ENCODE peak calls at places on chromosomes 4 and X, in four cellular contexts. K, O, V and W are unnamed samples.

GRCh38 chrX:57607295-57608187 is 15.7 kb downstream of the ZXDB start:
- DNase-seq in K (no peak), V (no peak), O (no peak), W (no peak)

GRCh38 chr4:56613101-56613862 is 67.8 kb downstream of the HOPX start:
- DNase-seq in K (peak), O (no peak), V (no peak), W (no peak)

GRCh38 chrX:45849261-45849660 is 648.6 kb upstream of the DIPK2B start:
- DNase-seq in O (no peak), V (no peak), K (peak), W (no peak)

GRCh38 chr4:78038704-78039103 is 18.4 kb upstream of the FRAS1 start:
- DNase-seq in O (no peak), K (no peak), V (no peak), W (no peak)

GRCh38 chr4:90127223-90127705 is at the start of gene CCSER1:
- DNase-seq in V (peak), K (peak), O (peak), W (peak)

GRCh38 chrX:154597221-154597620 is 12.3 kb downstream of the CTAG1A start:
- DNase-seq in K (no peak), V (no peak), O (no peak), W (no peak)

GRCh38 chr4:69823481-69824186 is 36.3 kb downstream of the SULT1E1 start:
- DNase-seq in K (peak), V (peak), O (peak), W (no peak)

GRCh38 chr4:152594981-152595916 is 59.4 kb upstream of the FBXW7 start:
- DNase-seq in O (no peak), V (no peak), K (no peak), W (no peak)

GRCh38 chrX:72029473-72030411 is 102.0 kb downstream of the RTL5 start:
- DNase-seq in K (peak), V (no peak), O (no peak), W (no peak)

GRCh38 chrX:153400146-153401132 is 711 bp downstream of the PNMA6E start:
- DNase-seq in K (peak), O (no peak), V (peak), W (no peak)

GRCh38 chr4:71344067-71344466 is 5.2 kb downstream of the SLC4A4 start:
- DNase-seq in O (no peak), V (no peak), K (no peak), W (no peak)

GRCh38 chrX:30821116-30821515 is 67.9 kb downstream of the TAB3 start:
- DNase-seq in V (no peak), O (no peak), K (no peak), W (no peak)

GRCh38 chrX:132463411-132463810 is 25.4 kb downstream of the MBNL3 start:
- DNase-seq in V (no peak), O (no peak), K (peak), W (no peak)
- TF ChIP-seq CTCF in V (peak), O (no peak), K (peak), W (peak)

GRCh38 chrX:69128573-69128972 is 36.7 kb downstream of the PJA1 start:
- DNase-seq in K (peak), O (no peak), V (peak), W (no peak)
- H3K4me3 ChIP-seq in K (no peak), O (no peak), V (no peak), W (peak)

GRCh38 chrX:77628294-77629025 is 157.6 kb downstream of the ATRX start:
- DNase-seq in O (no peak), K (no peak), V (no peak), W (no peak)
- TF ChIP-seq CTCF in O (no peak), K (no peak), V (no peak), W (peak)

DNA sequence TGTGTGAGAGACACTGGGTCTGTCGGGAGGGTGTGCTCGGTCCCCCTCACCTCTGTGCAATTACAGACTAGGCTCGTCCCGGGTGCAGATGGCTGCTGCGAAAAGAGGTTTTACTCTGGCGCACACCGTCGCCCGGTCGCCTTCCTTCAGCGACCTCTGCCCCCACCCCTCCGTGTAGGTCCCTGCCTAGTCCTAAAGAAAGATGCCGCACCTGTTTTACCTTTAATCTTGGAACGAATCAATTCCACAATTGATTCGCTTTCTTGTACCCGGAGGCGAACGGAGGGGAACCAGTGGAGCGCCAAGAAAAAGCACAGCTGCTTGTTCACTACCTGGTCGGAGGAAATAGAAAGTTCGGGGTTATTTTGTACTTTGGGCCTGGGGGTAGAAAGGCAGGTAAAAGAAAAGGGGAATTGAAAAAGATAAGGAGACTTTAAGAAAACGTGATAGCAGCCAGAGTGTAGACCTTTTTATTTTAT is 1.2 kb downstream of the NPNT start:
- DNase-seq in O (no peak), V (no peak), K (no peak), W (no peak)
- H3K4me3 ChIP-seq in O (peak), V (peak), K (no peak), W (peak)

DNA sequence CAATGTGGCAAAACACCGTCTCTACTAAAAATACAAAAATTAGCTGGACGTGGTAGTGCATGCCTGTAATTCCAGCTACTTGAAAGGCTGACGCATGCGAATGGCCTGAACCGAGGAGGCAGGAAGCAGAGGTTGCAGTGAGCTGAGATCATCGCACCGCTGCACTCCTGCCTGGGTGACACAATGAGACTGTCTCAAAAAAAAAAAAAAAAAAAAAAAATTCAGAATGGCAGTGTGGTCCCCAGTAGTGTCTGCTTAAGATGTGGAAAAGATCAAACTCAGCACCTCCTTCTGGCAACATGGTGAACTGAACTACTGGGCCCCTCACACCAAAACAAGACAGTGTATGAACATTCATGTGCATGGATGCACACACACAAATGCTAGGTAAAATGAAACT is 32.2 kb downstream of the SMS start:
- DNase-seq in K (peak), O (no peak), V (no peak), W (no peak)
- TF ChIP-seq CTCF in K (peak), O (no peak), V (no peak), W (no peak)

DNA sequence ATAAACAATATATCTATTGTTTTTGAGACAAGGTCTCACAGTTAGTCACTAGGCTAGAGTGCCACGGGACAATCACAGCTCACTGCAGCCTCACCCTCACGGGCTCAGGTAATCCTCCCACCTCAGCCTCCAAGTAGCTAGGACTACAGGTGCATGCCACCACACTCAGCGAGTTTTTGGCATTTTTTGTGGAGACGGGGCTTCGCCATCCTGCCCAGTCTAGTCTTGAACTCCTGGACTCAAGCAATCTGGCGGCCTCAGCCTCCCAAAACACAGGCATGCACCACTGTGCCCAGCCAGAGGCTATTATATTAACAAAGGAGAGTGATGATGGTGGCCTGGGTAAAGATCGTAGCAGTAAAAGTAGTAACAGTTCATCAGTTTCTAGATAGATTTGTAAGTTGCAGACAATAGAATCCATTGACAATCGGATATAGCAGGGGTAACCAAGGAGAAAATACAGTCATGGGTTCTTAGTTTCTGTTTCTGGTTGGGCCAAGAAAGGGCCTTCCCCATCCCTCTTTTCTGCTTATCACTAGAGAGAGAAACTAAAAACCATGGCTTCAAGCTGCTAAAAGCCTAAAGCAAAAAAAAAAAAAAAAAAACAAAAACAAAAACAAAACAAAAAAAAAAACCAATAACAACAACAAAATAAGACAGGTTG is 60.6 kb downstream of the ANXA10 start:
- DNase-seq in V (no peak), O (no peak), K (no peak), W (no peak)
- H3K4me3 ChIP-seq in V (peak), O (no peak), K (no peak), W (no peak)

GRCh38 chr4:114807759-114808404 is 209.3 kb downstream of the UGT8 start:
- DNase-seq in K (peak), O (no peak), V (no peak), W (no peak)
- TF ChIP-seq CTCF in K (peak), O (peak), V (peak), W (peak)